ENCODE peak calls at places on chromosomes 7 and 10, in seven cellular contexts. X is fibroblast of lung; U is tibial nerve; T is cardiac muscle cell; E is CD8-positive, alpha-beta T cell; P is tibial artery; J is left lung. M is an unnamed sample. For H3K4me1, the result is how much of the 10 kb centered on the place peaks cover.

GRCh38 chr7:51428226-51428887 is 111.7 kb upstream of the COBL start:
- DNase-seq in X (no peak), U (no peak), T (no peak), E (no peak), P (no peak), J (no peak), M (no peak)

GRCh38 chr7:73606801-73607691 is 17.3 kb downstream of the MLXIPL start:
- DNase-seq in X (no peak), U (no peak), T (peak), E (peak), P (no peak), J (peak), M (peak)

GRCh38 chr7:18894155-18894554 is 223.3 kb downstream of the TWIST1 start:
- DNase-seq in X (no peak), U (no peak), T (peak), E (no peak), P (no peak), J (no peak), M (no peak)

GRCh38 chr10:15491856-15492255 is 120.8 kb upstream of the FAM171A1 start:
- DNase-seq in X (no peak), U (no peak), T (no peak), E (no peak), P (no peak), J (no peak), M (no peak)

GRCh38 chr10:32692174-32692573 is 246.2 kb downstream of the CCDC7 start:
- DNase-seq in X (peak), U (no peak), T (no peak), E (no peak), P (no peak), J (no peak), M (no peak)

GRCh38 chr7:30238721-30239441 is 45.5 kb upstream of the ZNRF2 start:
- DNase-seq in X (peak), U (peak), T (peak), E (no peak), P (peak), J (no peak), M (peak)

GRCh38 chr7:121101083-121101482 is 112.6 kb downstream of the CPED1 start:
- DNase-seq in X (no peak), U (no peak), T (no peak), E (no peak), P (no peak), J (no peak), M (no peak)

GRCh38 chr10:50033481-50033880 is 34.3 kb upstream of the WASHC2A start:
- DNase-seq in X (peak), U (no peak), T (no peak), E (no peak), P (no peak), J (no peak), M (no peak)

GRCh38 chr7:138657854-138658386 is 43.2 kb downstream of the SVOPL start:
- DNase-seq in X (no peak), U (no peak), T (no peak), E (no peak), P (no peak), J (no peak), M (no peak)

GRCh38 chr7:77226357-77226839 is 26.8 kb upstream of the FGL2 start:
- DNase-seq in X (no peak), U (no peak), T (no peak), E (no peak), P (no peak), J (no peak), M (no peak)

GRCh38 chr7:29809533-29810155 is 3.3 kb downstream of the WIPF3 start:
- DNase-seq in X (no peak), U (no peak), T (no peak), E (no peak), P (no peak), J (no peak), M (no peak)

GRCh38 chr7:5494683-5495561 is 71.3 kb upstream of the TNRC18 start:
- DNase-seq in X (peak), U (no peak), T (peak), E (peak), P (peak), J (peak), M (peak)

GRCh38 chr10:123995461-123996131 is 97.8 kb downstream of the CHST15 start:
- DNase-seq in X (peak), U (no peak), T (peak), E (no peak), P (no peak), J (peak), M (peak)

GRCh38 chr10:69492091-69492745 is 41.0 kb downstream of the TSPAN15 start:
- DNase-seq in X (no peak), U (no peak), T (no peak), E (no peak), P (no peak), J (peak), M (no peak)

GRCh38 chr7:152761116-152761748 is 1.7 kb downstream of the ACTR3B start:
- DNase-seq in X (peak), U (no peak), T (no peak), E (no peak), P (no peak), J (no peak), M (no peak)

GRCh38 chr7:101146-101545 is 91.2 kb upstream of the FAM20C start:
- DNase-seq in X (no peak), U (no peak), T (no peak), E (no peak), P (no peak), J (no peak), M (no peak)

GRCh38 chr10:84715911-84716310 is 387.5 kb downstream of the CCSER2 start:
- DNase-seq in X (no peak), U (no peak), T (peak), E (no peak), P (no peak), J (no peak), M (no peak)

GRCh38 chr10:114879541-114880158 is 58.1 kb downstream of the FHIP2A start:
- DNase-seq in X (peak), U (no peak), T (peak), E (no peak), P (no peak), J (no peak), M (no peak)

GRCh38 chr7:107119376-107120100 is 49.3 kb upstream of the HBP1 start:
- DNase-seq in X (peak), U (no peak), T (no peak), E (no peak), P (no peak), J (no peak), M (no peak)

GRCh38 chr7:157613575-157614322 is 276.9 kb downstream of the DNAJB6 start:
- DNase-seq in X (no peak), U (no peak), T (no peak), E (no peak), P (peak), J (no peak), M (no peak)

GRCh38 chr10:29784175-29784773 is 149.5 kb upstream of the SVIL start:
- DNase-seq in X (peak), U (peak), T (no peak), E (no peak), P (peak), J (no peak), M (no peak)

GRCh38 chr7:42886866-42887509 is 24.9 kb downstream of the C7orf25 start:
- DNase-seq in X (no peak), U (no peak), T (no peak), E (no peak), P (no peak), J (no peak), M (no peak)

GRCh38 chr7:80131675-80132435 is 2.8 kb upstream of the GNAI1 start:
- DNase-seq in X (no peak), U (no peak), T (no peak), E (no peak), P (no peak), J (no peak), M (no peak)

GRCh38 chr10:111083222-111084095 is 6.6 kb downstream of the ADRA2A start:
- DNase-seq in X (no peak), U (no peak), T (no peak), E (no peak), P (no peak), J (no peak), M (no peak)

GRCh38 chr7:54858008-54858692 is 99.1 kb upstream of the SEC61G start:
- DNase-seq in X (no peak), U (no peak), T (no peak), E (no peak), P (no peak), J (no peak), M (no peak)

GRCh38 chr7:159177270-159178036 is 32.8 kb upstream of the VIPR2 start:
- DNase-seq in X (no peak), U (no peak), T (no peak), E (no peak), P (no peak), J (no peak), M (no peak)

GRCh38 chr10:132657127-132657706 is 119.6 kb downstream of the INPP5A start:
- DNase-seq in X (no peak), U (no peak), T (no peak), E (no peak), P (no peak), J (peak), M (peak)

GRCh38 chr7:126486806-126487205 is 765.9 kb downstream of the GRM8 start:
- DNase-seq in X (no peak), U (no peak), T (no peak), E (no peak), P (no peak), J (no peak), M (no peak)

GRCh38 chr7:103316378-103316941 is 19.2 kb downstream of the PMPCB start:
- DNase-seq in X (no peak), U (no peak), T (no peak), E (no peak), P (no peak), J (no peak), M (no peak)

GRCh38 chr10:59393349-59393748 is 31.0 kb upstream of the FAM13C start:
- DNase-seq in X (peak), U (no peak), T (no peak), E (no peak), P (no peak), J (no peak), M (no peak)

GRCh38 chr7:26477381-26477780 is 185.7 kb downstream of the SNX10 start:
- DNase-seq in X (no peak), U (no peak), T (no peak), E (no peak), P (no peak), J (no peak), M (no peak)

GRCh38 chr10:75344170-75344569 is 57.4 kb downstream of the ZNF503 start:
- DNase-seq in X (no peak), U (no peak), T (no peak), E (no peak), P (no peak), J (no peak), M (no peak)

GRCh38 chr7:129143724-129144094 is 798 bp upstream of the TSPAN33 start:
- DNase-seq in X (no peak), U (no peak), T (no peak), E (no peak), P (no peak), J (no peak), M (no peak)
- H3K4me1 ChIP-seq in X (under half), U (under half), T (under half), E (under half), P (under half), J (under half), M (under half)

GRCh38 chr10:44974082-44974627 is 4.5 kb downstream of the DEPP1 start:
- DNase-seq in X (no peak), U (no peak), T (no peak), E (no peak), P (no peak), J (no peak), M (no peak)

GRCh38 chr10:44977287-44978212 is 1.1 kb downstream of the DEPP1 start:
- DNase-seq in X (no peak), U (no peak), T (no peak), E (no peak), P (peak), J (no peak), M (no peak)

GRCh38 chr10:44976352-44977198 is 2.0 kb downstream of the DEPP1 start:
- DNase-seq in X (no peak), U (no peak), T (no peak), E (no peak), P (no peak), J (no peak), M (no peak)

GRCh38 chr10:44974628-44975431 is 3.8 kb downstream of the DEPP1 start:
- DNase-seq in X (peak), U (peak), T (peak), E (peak), P (peak), J (peak), M (peak)

DNA sequence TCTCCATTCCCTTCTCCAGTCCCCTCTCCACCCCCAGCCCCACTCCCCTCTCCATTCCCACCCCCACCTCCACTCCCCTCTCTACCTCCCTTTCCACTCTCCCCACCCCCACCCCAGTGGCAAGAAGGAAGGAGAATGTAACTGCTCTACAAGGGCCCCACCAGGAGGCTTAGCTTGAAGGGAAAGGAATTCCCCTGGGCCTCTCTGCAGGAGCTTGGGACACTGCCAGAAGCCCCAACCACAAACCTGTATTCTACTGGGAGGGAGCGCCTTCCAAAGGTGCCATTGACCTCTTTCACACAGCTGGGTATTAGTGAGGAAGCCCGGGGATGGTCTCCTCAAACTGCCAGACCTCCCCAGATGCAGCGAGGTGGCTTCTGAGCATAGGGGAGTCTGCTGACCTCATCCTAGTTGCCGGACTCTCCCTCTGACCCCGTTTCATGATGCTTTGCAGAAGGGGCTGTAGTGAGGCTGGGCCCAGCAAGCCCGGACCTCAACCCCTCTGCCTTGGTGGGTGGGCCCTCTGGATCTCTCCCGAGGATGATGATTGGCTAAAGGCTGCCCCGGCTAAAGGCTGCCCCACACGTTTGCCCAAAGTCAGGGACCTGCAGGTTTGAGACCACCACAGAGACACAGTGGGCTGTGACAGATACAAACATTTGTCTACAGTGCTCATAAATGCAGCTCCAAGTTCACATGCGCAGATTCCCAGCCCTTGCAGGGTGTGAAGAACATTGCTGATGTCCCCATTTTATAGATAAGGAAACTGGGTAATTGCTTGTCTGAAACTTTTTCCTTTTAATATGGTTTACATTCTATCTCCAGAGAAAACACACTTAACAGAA is 2.9 kb downstream of the DEPP1 start:
- DNase-seq in X (peak), U (no peak), T (peak), E (no peak), P (peak), J (no peak), M (no peak)
- H3K4me3 ChIP-seq in X (no peak), U (peak), T (no peak), E (no peak), P (peak), J (peak), M (peak)

GRCh38 chr10:1142596-1142995 is 86.4 kb downstream of the WDR37 start:
- DNase-seq in X (no peak), U (no peak), T (no peak), E (no peak), P (no peak), J (no peak), M (no peak)
- TF ChIP-seq CTCF in X (no peak), U (no peak), T (peak), E (peak), P (no peak), J (no peak), M (no peak)

DNA sequence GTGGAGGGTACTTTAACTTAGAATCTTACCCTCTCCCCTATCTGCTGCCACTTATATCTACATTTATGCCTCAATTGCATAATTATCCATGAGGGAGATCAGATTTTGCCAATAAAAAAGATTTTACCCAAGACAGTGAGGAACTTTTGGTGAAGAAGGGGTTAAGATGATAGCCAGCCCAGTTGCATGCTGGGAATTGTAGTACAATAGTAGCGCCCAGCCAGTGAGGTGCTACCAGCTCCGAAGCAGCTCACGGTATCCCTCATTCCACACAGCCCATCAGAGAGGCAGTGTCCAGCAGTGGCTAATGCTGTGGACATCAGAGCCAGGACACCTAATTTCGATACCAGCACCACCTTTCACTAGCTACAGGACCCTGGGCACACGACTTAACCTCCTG is 5.9 kb upstream of the LGI1 start:
- DNase-seq in X (peak), U (no peak), T (peak), E (no peak), P (no peak), J (no peak), M (no peak)
- H3K4me1 ChIP-seq in X (under half), U (under half), T (under half), E (under half), P (under half), J (under half), M (under half)